ENCODE peak calls at places on chromosomes 4 and X, in nine cellular contexts. L, G, X, N, P, K, T, Z and W are unnamed samples. For H3K36me3, the result is how much of the 10 kb centered on the place peaks cover.

GRCh38 chr4:171622729-171623128 is 190.5 kb upstream of the GALNTL6 start:
- DNase-seq in L (no peak), G (no peak), X (no peak), N (no peak), P (no peak), K (no peak), T (no peak), Z (no peak), W (no peak)

GRCh38 chrX:2697306-2697705 is 6.2 kb downstream of the CD99 start:
- DNase-seq in L (no peak), G (no peak), X (no peak), N (no peak), P (no peak), K (no peak), T (no peak), Z (no peak), W (no peak)

GRCh38 chr4:113760094-113760851 is 1.3 kb downstream of the CAMK2D start:
- DNase-seq in L (peak), G (peak), X (peak), N (peak), P (peak), K (peak), T (peak), Z (peak), W (no peak)

GRCh38 chrX:123648028-123648810 is 84.6 kb downstream of the THOC2 start:
- DNase-seq in L (peak), G (peak), X (peak), N (peak), P (no peak), K (peak), T (no peak), Z (peak), W (peak)

GRCh38 chr4:145176641-145177432 is 3.6 kb downstream of the OTUD4 start:
- DNase-seq in L (peak), G (no peak), X (no peak), N (no peak), P (no peak), K (no peak), T (peak), Z (no peak), W (no peak)

GRCh38 chr4:54781771-54782170 is 124.0 kb downstream of the KIT start:
- DNase-seq in L (no peak), G (peak), X (no peak), N (no peak), P (peak), K (no peak), T (no peak), Z (no peak), W (no peak)

GRCh38 chr4:120838784-120839183 is 83.7 kb downstream of the PRDM5 start:
- DNase-seq in L (no peak), G (no peak), X (no peak), N (no peak), P (no peak), K (no peak), T (no peak), Z (no peak), W (no peak)

GRCh38 chrX:131675596-131676194 is 131.8 kb downstream of the OR13H1 start:
- DNase-seq in L (peak), G (peak), X (peak), N (no peak), P (no peak), K (no peak), T (no peak), Z (peak), W (no peak)

GRCh38 chr4:146329042-146329716 is 114.8 kb downstream of the REELD1 start:
- DNase-seq in L (peak), G (peak), X (peak), N (no peak), P (no peak), K (no peak), T (no peak), Z (peak), W (peak)

GRCh38 chrX:30570505-30570904 is 7.1 kb downstream of the TASL start:
- DNase-seq in L (peak), G (peak), X (peak), N (no peak), P (no peak), K (no peak), T (peak), Z (no peak), W (no peak)

GRCh38 chr4:109214622-109215350 is 87.7 kb downstream of the COL25A1 start:
- DNase-seq in L (no peak), G (peak), X (peak), N (no peak), P (no peak), K (no peak), T (no peak), Z (no peak), W (no peak)

GRCh38 chr4:128347175-128347868 is 59.7 kb upstream of the PGRMC2 start:
- DNase-seq in L (peak), G (peak), X (peak), N (no peak), P (no peak), K (no peak), T (no peak), Z (no peak), W (no peak)

GRCh38 chr4:139054791-139055376 is 39.3 kb downstream of the NOCT start:
- DNase-seq in L (peak), G (peak), X (peak), N (no peak), P (no peak), K (no peak), T (no peak), Z (no peak), W (no peak)

DNA sequence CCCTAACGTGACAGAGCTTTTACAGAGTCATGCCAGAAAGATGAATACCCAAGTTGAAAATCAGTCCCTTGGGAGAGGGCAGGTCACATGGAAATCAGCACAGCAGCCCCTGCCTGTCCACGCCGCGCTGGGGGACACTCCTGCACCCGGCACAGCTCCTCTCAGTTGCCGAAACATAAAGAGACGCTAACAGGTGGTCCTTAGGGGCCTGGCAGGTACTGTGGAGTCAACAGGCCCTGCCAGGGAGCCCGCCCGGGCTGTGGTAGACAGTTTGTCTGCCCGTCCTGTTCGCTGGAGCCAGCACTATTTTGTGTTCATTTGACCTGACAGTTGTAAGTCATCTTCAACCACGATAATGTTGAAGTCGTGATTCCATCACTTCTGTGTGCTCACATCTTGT is 30.5 kb downstream of the NELFA start:
- DNase-seq in L (no peak), G (no peak), X (no peak), N (no peak), P (no peak), K (no peak), T (no peak), Z (no peak), W (no peak)
- H3K36me3 ChIP-seq in L (half or more), G (half or more), X (half or more), N (under half), P (half or more), K (under half), T (under half), Z (under half), W (under half)

DNA sequence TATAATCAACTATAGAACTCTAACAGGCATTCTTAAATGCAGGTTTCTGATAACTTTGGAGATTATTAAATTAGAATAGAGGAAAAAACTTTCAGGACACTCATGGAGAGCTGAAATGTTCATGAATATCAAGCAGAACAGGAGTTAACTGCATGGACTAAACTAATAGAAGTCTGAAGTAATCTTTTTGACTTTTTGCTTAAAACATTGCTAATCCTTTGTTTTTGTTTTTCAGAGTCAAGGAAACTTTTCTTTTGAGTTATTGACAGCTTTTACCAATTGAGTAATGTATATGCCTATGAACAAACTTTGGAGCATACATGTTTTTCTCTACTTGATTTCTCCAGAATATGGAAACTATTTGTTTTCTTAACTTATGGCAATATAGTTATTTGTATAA is 112.5 kb downstream of the EIF4E start:
- DNase-seq in L (no peak), G (no peak), X (no peak), N (no peak), P (no peak), K (no peak), T (no peak), Z (no peak), W (no peak)
- H3K4me3 ChIP-seq in L (no peak), G (no peak), X (no peak), N (no peak), P (no peak), K (no peak), T (no peak), Z (no peak), W (no peak)

DNA sequence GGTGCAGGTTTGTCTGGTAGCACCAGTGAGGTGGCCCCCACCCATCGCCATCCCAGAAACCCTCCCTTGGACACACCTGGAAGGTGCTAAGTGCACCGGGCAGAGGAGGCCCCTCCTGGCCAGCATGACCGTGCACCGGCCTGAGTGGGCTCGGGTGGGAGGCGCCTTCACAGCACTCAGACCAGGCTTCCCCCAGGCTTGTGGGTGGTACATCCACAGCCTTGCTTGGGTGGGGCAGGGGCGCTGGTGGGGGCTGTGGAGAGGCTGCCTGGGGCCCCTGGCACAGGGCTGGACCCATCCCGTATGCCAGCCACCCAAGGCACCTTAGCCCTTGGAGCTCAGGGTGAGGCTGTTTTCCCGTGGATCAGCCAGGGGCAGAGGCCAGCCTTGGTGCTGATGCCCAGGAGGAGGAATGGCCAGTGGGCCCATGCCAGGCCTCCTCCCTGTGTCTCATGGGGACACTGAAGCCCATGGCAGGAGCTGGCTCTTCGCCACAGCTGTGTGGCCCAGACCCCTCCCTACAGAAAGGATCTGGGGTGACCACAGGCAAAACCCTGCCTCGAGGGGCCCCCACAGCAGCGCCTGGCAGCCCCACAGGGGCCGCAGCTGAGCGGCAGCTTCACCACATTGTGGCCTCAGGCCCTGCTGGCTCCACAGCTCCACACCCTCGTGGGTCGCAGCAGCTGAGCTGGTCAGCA is 21.4 kb downstream of the NKX1-1 start:
- DNase-seq in L (no peak), G (no peak), X (no peak), N (no peak), P (no peak), K (no peak), T (no peak), Z (no peak), W (no peak)
- H3K36me3 ChIP-seq in L (under half), G (under half), X (under half), N (under half), P (half or more), K (under half), T (under half), Z (under half), W (under half)

GRCh38 chrX:13487731-13488505 is 81.5 kb upstream of the EGFL6 start:
- DNase-seq in L (peak), G (peak), X (peak), N (peak), P (peak), K (peak), T (peak), Z (peak), W (peak)
- H3K4me3 ChIP-seq in L (no peak), G (no peak), X (no peak), N (no peak), P (no peak), K (no peak), T (no peak), Z (no peak), W (no peak)

GRCh38 chr4:186598686-186599085 is 43.3 kb upstream of the MTNR1A start:
- DNase-seq in L (no peak), G (no peak), X (no peak), N (no peak), P (no peak), K (no peak), T (no peak), Z (no peak), W (no peak)

GRCh38 chr4:186596346-186596745 is 41.0 kb upstream of the MTNR1A start:
- DNase-seq in L (no peak), G (no peak), X (no peak), N (no peak), P (no peak), K (no peak), T (no peak), Z (no peak), W (no peak)

GRCh38 chr4:186599483-186599882 is 44.1 kb upstream of the MTNR1A start:
- DNase-seq in L (no peak), G (no peak), X (no peak), N (no peak), P (no peak), K (no peak), T (no peak), Z (no peak), W (no peak)

GRCh38 chr4:186593587-186593973 is 38.2 kb upstream of the MTNR1A start:
- DNase-seq in L (no peak), G (no peak), X (no peak), N (no peak), P (no peak), K (no peak), T (no peak), Z (peak), W (no peak)

GRCh38 chr4:186596850-186597390 is 41.6 kb upstream of the MTNR1A start:
- DNase-seq in L (no peak), G (no peak), X (no peak), N (no peak), P (no peak), K (no peak), T (no peak), Z (no peak), W (no peak)
- H3K36me3 ChIP-seq in L (half or more), G (half or more), X (under half), N (half or more), P (half or more), K (under half), T (under half), Z (under half), W (under half)

DNA sequence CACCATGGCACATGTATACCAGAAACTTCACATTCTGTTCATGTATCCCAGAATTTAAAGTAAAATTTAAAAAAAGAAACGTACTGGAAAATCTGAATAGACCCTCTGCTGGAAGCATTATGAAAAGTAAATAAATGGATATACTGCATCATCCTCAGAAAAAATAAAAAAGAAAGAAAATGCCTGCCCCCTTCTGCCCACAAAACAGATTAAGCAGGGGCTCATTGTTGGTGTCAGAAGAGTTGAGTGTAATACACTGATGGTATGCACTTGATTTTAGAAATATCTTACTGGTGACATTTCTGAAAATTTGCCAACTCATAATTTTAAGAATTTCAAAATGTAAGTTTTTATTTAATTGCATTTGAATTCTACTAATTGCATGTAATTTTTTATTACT is 77.8 kb downstream of the LRP2BP start:
- DNase-seq in L (no peak), G (no peak), X (no peak), N (no peak), P (no peak), K (no peak), T (no peak), Z (no peak), W (no peak)
- H3K4me3 ChIP-seq in L (no peak), G (no peak), X (no peak), N (no peak), P (no peak), K (no peak), T (no peak), Z (no peak), W (no peak)

GRCh38 chr4:507745-508512 is 8.9 kb downstream of the PIGG start:
- DNase-seq in L (no peak), G (no peak), X (no peak), N (no peak), P (no peak), K (no peak), T (no peak), Z (no peak), W (no peak)
- H3K36me3 ChIP-seq in L (under half), G (under half), X (under half), N (under half), P (half or more), K (under half), T (under half), Z (under half), W (under half)